ENCODE peak calls at places on chromosomes 6 and 20, in seven cellular contexts. One of them, this sample, is unnamed.

GRCh38 chr6:125957845-125958244 is 1.3 kb downstream of the HINT3 start:
- DNase-seq in natural killer cell treated with Interleukin-12 subunit alpha and Interleukin-12 subunit beta and Interleukin-15 and Interleukin-18, amount 100 ng/mL, for 72 hours: no peak
- DNase-seq in A172: peak; percentile 64
- DNase-seq in sciatic nerve: no peak
- DNase-seq in stimulated activated CD4-positive, alpha-beta T cell treated with anti-CD3 and anti-CD28 coated beads, Interleukin-4, amount 100 ng/mL, for 1 hour: no peak
- DNase-seq in activated CD4-positive, alpha-beta T cell treated with anti-CD3 and anti-CD28 coated beads for 48 hours: no peak
- DNase-seq in H9: no peak
- DNase-seq in this sample: no peak

GRCh38 chr20:34215711-34216381 is 25.4 kb upstream of the ASIP start:
- DNase-seq in H9: peak; percentile 90
- DNase-seq in sciatic nerve: peak; percentile 82
- DNase-seq in natural killer cell treated with Interleukin-12 subunit alpha and Interleukin-12 subunit beta and Interleukin-15 and Interleukin-18, amount 100 ng/mL, for 72 hours: peak; percentile 81
- DNase-seq in activated CD4-positive, alpha-beta T cell treated with anti-CD3 and anti-CD28 coated beads for 48 hours: peak; percentile 75
- DNase-seq in stimulated activated CD4-positive, alpha-beta T cell treated with anti-CD3 and anti-CD28 coated beads, Interleukin-4, amount 100 ng/mL, for 1 hour: peak; percentile 57
- DNase-seq in A172: peak; percentile 81
- DNase-seq in this sample: peak; percentile 73

GRCh38 chr20:7950387-7950786 is 10.1 kb upstream of the HAO1 start:
- DNase-seq in H9: no peak
- DNase-seq in stimulated activated CD4-positive, alpha-beta T cell treated with anti-CD3 and anti-CD28 coated beads, Interleukin-4, amount 100 ng/mL, for 1 hour: no peak
- DNase-seq in activated CD4-positive, alpha-beta T cell treated with anti-CD3 and anti-CD28 coated beads for 48 hours: no peak
- DNase-seq in natural killer cell treated with Interleukin-12 subunit alpha and Interleukin-12 subunit beta and Interleukin-15 and Interleukin-18, amount 100 ng/mL, for 72 hours: no peak
- DNase-seq in sciatic nerve: no peak
- DNase-seq in A172: no peak
- DNase-seq in this sample: no peak

GRCh38 chr20:17024513-17025105 is 202.2 kb upstream of the PCSK2 start:
- DNase-seq in stimulated activated CD4-positive, alpha-beta T cell treated with anti-CD3 and anti-CD28 coated beads, Interleukin-4, amount 100 ng/mL, for 1 hour: no peak
- DNase-seq in H9: peak; percentile 72
- DNase-seq in activated CD4-positive, alpha-beta T cell treated with anti-CD3 and anti-CD28 coated beads for 48 hours: no peak
- DNase-seq in natural killer cell treated with Interleukin-12 subunit alpha and Interleukin-12 subunit beta and Interleukin-15 and Interleukin-18, amount 100 ng/mL, for 72 hours: no peak
- DNase-seq in sciatic nerve: no peak
- DNase-seq in A172: peak; percentile 81
- DNase-seq in this sample: no peak

GRCh38 chr20:52268184-52268583 is 76.6 kb upstream of the ZFP64 start:
- DNase-seq in stimulated activated CD4-positive, alpha-beta T cell treated with anti-CD3 and anti-CD28 coated beads, Interleukin-4, amount 100 ng/mL, for 1 hour: no peak
- DNase-seq in A172: peak; percentile 7
- DNase-seq in activated CD4-positive, alpha-beta T cell treated with anti-CD3 and anti-CD28 coated beads for 48 hours: no peak
- DNase-seq in natural killer cell treated with Interleukin-12 subunit alpha and Interleukin-12 subunit beta and Interleukin-15 and Interleukin-18, amount 100 ng/mL, for 72 hours: no peak
- DNase-seq in H9: no peak
- DNase-seq in sciatic nerve: no peak
- DNase-seq in this sample: no peak

GRCh38 chr6:133083248-133083967 is 157.7 kb upstream of the EYA4 start:
- DNase-seq in natural killer cell treated with Interleukin-12 subunit alpha and Interleukin-12 subunit beta and Interleukin-15 and Interleukin-18, amount 100 ng/mL, for 72 hours: no peak
- DNase-seq in H9: no peak
- DNase-seq in activated CD4-positive, alpha-beta T cell treated with anti-CD3 and anti-CD28 coated beads for 48 hours: no peak
- DNase-seq in stimulated activated CD4-positive, alpha-beta T cell treated with anti-CD3 and anti-CD28 coated beads, Interleukin-4, amount 100 ng/mL, for 1 hour: no peak
- DNase-seq in sciatic nerve: no peak
- DNase-seq in A172: no peak
- DNase-seq in this sample: no peak

GRCh38 chr20:41162396-41162795 is 25.1 kb downstream of the PLCG1 start:
- DNase-seq in A172: no peak
- DNase-seq in sciatic nerve: no peak
- DNase-seq in H9: no peak
- DNase-seq in stimulated activated CD4-positive, alpha-beta T cell treated with anti-CD3 and anti-CD28 coated beads, Interleukin-4, amount 100 ng/mL, for 1 hour: no peak
- DNase-seq in activated CD4-positive, alpha-beta T cell treated with anti-CD3 and anti-CD28 coated beads for 48 hours: no peak
- DNase-seq in natural killer cell treated with Interleukin-12 subunit alpha and Interleukin-12 subunit beta and Interleukin-15 and Interleukin-18, amount 100 ng/mL, for 72 hours: no peak
- DNase-seq in this sample: no peak

GRCh38 chr20:6641012-6641411 is 126.5 kb upstream of the BMP2 start:
- DNase-seq in sciatic nerve: no peak
- DNase-seq in activated CD4-positive, alpha-beta T cell treated with anti-CD3 and anti-CD28 coated beads for 48 hours: no peak
- DNase-seq in A172: no peak
- DNase-seq in H9: no peak
- DNase-seq in natural killer cell treated with Interleukin-12 subunit alpha and Interleukin-12 subunit beta and Interleukin-15 and Interleukin-18, amount 100 ng/mL, for 72 hours: no peak
- DNase-seq in stimulated activated CD4-positive, alpha-beta T cell treated with anti-CD3 and anti-CD28 coated beads, Interleukin-4, amount 100 ng/mL, for 1 hour: no peak
- DNase-seq in this sample: no peak

GRCh38 chr20:44080646-44081267 is 106.2 kb downstream of the JPH2 start:
- DNase-seq in stimulated activated CD4-positive, alpha-beta T cell treated with anti-CD3 and anti-CD28 coated beads, Interleukin-4, amount 100 ng/mL, for 1 hour: peak; percentile 72
- DNase-seq in sciatic nerve: peak; percentile 78
- DNase-seq in activated CD4-positive, alpha-beta T cell treated with anti-CD3 and anti-CD28 coated beads for 48 hours: peak; percentile 83
- DNase-seq in natural killer cell treated with Interleukin-12 subunit alpha and Interleukin-12 subunit beta and Interleukin-15 and Interleukin-18, amount 100 ng/mL, for 72 hours: peak; percentile 79
- DNase-seq in A172: peak; percentile 75
- DNase-seq in H9: peak; percentile 69
- DNase-seq in this sample: peak; percentile 85

GRCh38 chr6:108115598-108116058 is 41.1 kb upstream of the OSTM1 start:
- DNase-seq in stimulated activated CD4-positive, alpha-beta T cell treated with anti-CD3 and anti-CD28 coated beads, Interleukin-4, amount 100 ng/mL, for 1 hour: no peak
- DNase-seq in activated CD4-positive, alpha-beta T cell treated with anti-CD3 and anti-CD28 coated beads for 48 hours: peak; percentile 38
- DNase-seq in A172: no peak
- DNase-seq in natural killer cell treated with Interleukin-12 subunit alpha and Interleukin-12 subunit beta and Interleukin-15 and Interleukin-18, amount 100 ng/mL, for 72 hours: no peak
- DNase-seq in H9: peak; percentile 69
- DNase-seq in sciatic nerve: no peak
- DNase-seq in this sample: peak; percentile 49

GRCh38 chr6:88867841-88868558 is 95.4 kb downstream of the RNGTT start:
- DNase-seq in sciatic nerve: no peak
- DNase-seq in A172: peak; percentile 30
- DNase-seq in H9: no peak
- DNase-seq in activated CD4-positive, alpha-beta T cell treated with anti-CD3 and anti-CD28 coated beads for 48 hours: no peak
- DNase-seq in stimulated activated CD4-positive, alpha-beta T cell treated with anti-CD3 and anti-CD28 coated beads, Interleukin-4, amount 100 ng/mL, for 1 hour: no peak
- DNase-seq in natural killer cell treated with Interleukin-12 subunit alpha and Interleukin-12 subunit beta and Interleukin-15 and Interleukin-18, amount 100 ng/mL, for 72 hours: no peak
- DNase-seq in this sample: no peak

This sample was measured in activated CD4-positive, alpha-beta memory T cell treated with anti-CD3 and anti-CD28 coated beads for 36 hours.